ENCODE peak calls at places on chromosomes 13 and 19, in six cellular contexts. S, I, N, J, Q and F are unnamed samples.

GRCh38 chr13:98332691-98333090 is 155.6 kb upstream of the RNF113B start:
- DNase-seq in S (no peak), Q (no peak), J (no peak), N (no peak), I (no peak), F (no peak)

GRCh38 chr13:20431080-20431479 is 94.6 kb downstream of the CRYL1 start:
- DNase-seq in S (no peak), I (no peak), Q (no peak), N (no peak), J (no peak), F (no peak)

GRCh38 chr19:14091086-14091884 is 734 bp upstream of the SAMD1 start:
- DNase-seq in Q (peak; percentile 44), S (peak; percentile 64), I (peak; percentile 90), N (peak; percentile 97), J (peak; percentile 80), F (peak; percentile 73)

GRCh38 chr13:42078113-42078769 is 29.8 kb downstream of the DGKH start:
- DNase-seq in I (no peak), N (no peak), J (peak; percentile 19), S (no peak), Q (no peak), F (no peak)

GRCh38 chr19:10936661-10937084 is 8.1 kb downstream of the TIMM29 start:
- DNase-seq in Q (peak; percentile 59), N (peak; percentile 66), S (peak; percentile 94), J (peak; percentile 80), I (no peak), F (no peak)

GRCh38 chr13:26112843-26113242 is 61.0 kb upstream of the SHISA2 start:
- DNase-seq in N (no peak), I (no peak), J (peak; percentile 16), Q (no peak), S (peak; percentile 37), F (no peak)

GRCh38 chr19:35214766-35215422 is 13.6 kb downstream of the FAM187B start:
- DNase-seq in Q (no peak), S (no peak), J (no peak), N (no peak), I (no peak), F (no peak)

GRCh38 chr13:26710166-26710565 is 50.4 kb downstream of the GPR12 start:
- DNase-seq in N (no peak), Q (no peak), J (no peak), S (no peak), I (no peak), F (no peak)

GRCh38 chr13:47680752-47681151 is 320.3 kb downstream of the SUCLA2 start:
- DNase-seq in J (no peak), N (no peak), S (peak; percentile 46), I (no peak), Q (no peak), F (no peak)

GRCh38 chr13:37648604-37649003 is 50.0 kb upstream of the POSTN start:
- DNase-seq in S (peak; percentile 79), I (no peak), N (no peak), Q (no peak), J (no peak), F (no peak)

GRCh38 chr13:59677966-59678814 is 485.5 kb downstream of the DIAPH3 start:
- DNase-seq in I (no peak), S (peak; percentile 68), N (peak; percentile 25), Q (no peak), J (peak; percentile 51), F (no peak)

GRCh38 chr19:11860721-11861120 is 12.2 kb downstream of the ZNF439 start:
- DNase-seq in I (no peak), S (no peak), Q (no peak), N (no peak), J (no peak), F (no peak)

GRCh38 chr19:32748497-32748896 is 28.9 kb downstream of the TDRD12 start:
- DNase-seq in I (no peak), S (peak; percentile 4), N (peak; percentile 41), J (peak; percentile 39), Q (no peak), F (no peak)
- TF ChIP-seq CTCF in I (no peak), S (peak; percentile 35), N (peak; percentile 40), J (peak; percentile 69), Q (no peak), F (peak; percentile 17)

DNA sequence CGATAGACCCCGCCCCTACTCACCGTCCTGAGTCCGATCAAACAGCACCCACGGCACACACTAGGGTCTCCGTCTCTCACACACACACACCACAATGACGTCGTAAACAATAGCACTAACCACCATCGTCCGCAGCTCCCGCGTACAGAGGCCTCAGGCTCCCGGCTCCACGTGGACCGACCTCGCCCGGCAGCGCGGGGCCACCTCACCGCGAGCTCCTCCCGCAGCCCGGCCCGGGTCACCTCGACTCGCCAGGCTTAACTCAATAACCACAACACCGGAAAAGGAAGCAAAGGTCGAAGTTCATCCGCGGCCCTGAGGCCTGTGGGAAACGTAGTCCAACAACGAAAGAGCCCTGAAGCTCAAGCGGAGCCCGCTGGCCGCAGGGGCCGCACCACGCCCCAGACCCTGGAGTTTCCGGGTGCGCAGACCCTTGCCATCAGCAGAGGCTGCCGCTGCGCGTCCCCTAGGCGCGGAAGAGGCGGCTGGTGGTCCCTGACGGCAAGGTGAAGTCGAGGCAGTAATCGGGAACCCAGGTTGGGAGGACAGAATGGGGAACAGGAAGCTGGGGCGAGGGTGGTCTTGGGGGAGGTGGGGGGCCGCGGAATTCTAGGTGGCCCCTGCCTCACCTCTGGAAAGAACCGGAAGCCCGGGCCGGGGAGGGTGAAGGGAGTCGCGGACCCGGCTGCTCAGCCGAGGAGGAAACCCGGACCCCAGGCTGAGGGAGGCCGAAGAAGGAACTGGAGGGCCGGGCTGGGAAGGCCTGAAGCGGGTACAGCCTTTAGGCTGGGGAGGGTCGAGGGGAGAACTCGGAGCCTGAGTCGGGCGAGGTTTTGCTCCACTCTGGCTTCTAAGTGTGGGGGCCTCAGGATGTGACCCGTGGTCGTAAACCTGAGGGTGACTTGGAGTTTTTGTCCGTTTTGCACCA is at the start of gene ZNF529:
- DNase-seq in J (peak; percentile 95), S (peak; percentile 81), N (peak; percentile 90), Q (peak; percentile 88), I (peak; percentile 90), F (peak; percentile 81)
- TF ChIP-seq CTCF in J (peak; percentile 7), S (no peak), N (no peak), Q (peak; percentile 18), I (no peak), F (no peak)

DNA sequence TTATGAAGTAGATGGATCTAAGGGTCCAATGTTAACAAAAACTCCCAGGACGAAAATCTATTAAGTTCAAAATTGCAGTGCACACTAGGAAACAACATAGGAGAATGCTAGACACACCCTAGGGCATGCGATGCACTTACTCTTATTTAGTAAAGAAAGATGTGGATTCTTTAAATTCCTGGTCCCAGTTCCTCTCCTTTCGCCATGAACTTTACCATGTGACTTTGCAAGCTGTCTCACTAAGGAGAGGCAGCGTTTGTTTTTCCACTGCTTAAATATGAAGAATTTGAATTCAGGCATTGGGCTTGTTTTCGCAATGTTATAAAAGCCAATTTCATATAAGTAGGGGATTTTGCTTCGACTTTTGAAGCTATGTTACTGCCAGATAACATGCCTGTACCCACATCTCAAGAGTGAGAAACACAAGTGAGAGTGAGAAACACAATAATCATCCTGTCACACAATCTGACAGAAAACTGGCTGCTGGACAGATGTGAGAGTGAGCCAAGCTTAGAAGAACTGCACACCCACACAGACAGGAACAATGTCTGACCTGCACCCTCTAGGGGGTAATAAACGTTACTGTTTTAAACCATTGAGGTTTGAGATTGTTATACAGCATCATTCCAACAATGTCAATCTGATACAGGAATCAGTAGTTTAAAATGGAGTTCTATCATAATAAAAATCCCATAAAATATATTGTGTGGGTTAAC is 1308.5 kb downstream of the SLITRK5 start:
- DNase-seq in S (peak; percentile 3), Q (no peak), I (no peak), J (no peak), N (peak; percentile 8), F (no peak)
- TF ChIP-seq CTCF in S (peak; percentile 31), Q (no peak), I (peak; percentile 40), J (no peak), N (no peak), F (no peak)

DNA sequence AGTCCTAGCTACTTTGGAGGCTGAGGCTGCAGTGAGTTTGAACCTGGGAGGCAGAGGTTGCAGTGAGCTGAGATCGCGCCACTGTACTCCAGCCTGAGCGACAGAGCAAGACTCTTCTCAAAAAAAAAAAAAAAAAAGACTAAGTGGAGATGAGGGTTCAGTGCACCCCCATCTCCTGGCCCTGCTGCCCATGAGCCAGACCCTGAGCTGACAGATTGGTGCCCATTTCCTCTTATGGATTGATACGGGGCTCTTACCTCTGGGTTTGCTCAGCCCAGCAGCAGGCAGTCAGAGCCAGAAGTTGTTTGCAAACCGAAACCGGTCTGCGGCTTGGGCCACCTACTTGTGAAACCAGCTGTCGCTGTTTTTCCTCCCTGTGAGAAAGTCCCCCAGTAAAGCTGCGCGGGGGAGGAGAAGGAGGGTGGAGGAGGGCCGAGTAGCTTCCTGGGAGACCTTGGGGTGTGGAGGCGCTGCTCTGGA is 36.9 kb downstream of the ARRDC2 start:
- DNase-seq in I (peak; percentile 87), S (peak; percentile 69), N (peak; percentile 90), J (peak; percentile 33), Q (no peak), F (peak; percentile 57)
- TF ChIP-seq CTCF in I (no peak), S (no peak), N (no peak), J (no peak), Q (no peak), F (no peak)

GRCh38 chr19:42311612-42312160 is 1.4 kb upstream of the TMEM145 start:
- DNase-seq in J (no peak), I (no peak), Q (no peak), S (no peak), N (no peak), F (no peak)
- TF ChIP-seq CTCF in J (no peak), I (no peak), Q (no peak), S (no peak), N (no peak), F (peak; percentile 15)

GRCh38 chr19:58305065-58305931 is at the start of gene ERVK3-1:
- DNase-seq in S (peak; percentile 98), J (peak; percentile 94), Q (peak; percentile 85), N (peak; percentile 94), I (peak; percentile 98), F (peak; percentile 57)
- TF ChIP-seq CTCF in S (no peak), J (no peak), Q (peak; percentile 17), N (no peak), I (peak; percentile 15), F (no peak)

GRCh38 chr19:38793186-38793585 is 4.2 kb downstream of the LGALS7B start:
- DNase-seq in I (no peak), S (peak; percentile 12), N (no peak), J (no peak), Q (no peak), F (no peak)

GRCh38 chr19:38793671-38794070 is 4.7 kb downstream of the LGALS7B start:
- DNase-seq in J (no peak), S (no peak), I (no peak), N (no peak), Q (no peak), F (no peak)

GRCh38 chr19:38795549-38795948 is 6.5 kb downstream of the LGALS7B start:
- DNase-seq in Q (no peak), J (no peak), N (no peak), I (no peak), S (no peak), F (no peak)

GRCh38 chr19:38796154-38796553 is 7.2 kb downstream of the LGALS7B start:
- DNase-seq in J (no peak), N (no peak), I (no peak), S (no peak), Q (no peak), F (no peak)

GRCh38 chr19:38792250-38793111 is 3.5 kb downstream of the LGALS7B start:
- DNase-seq in J (no peak), Q (no peak), N (peak; percentile 77), S (no peak), I (peak; percentile 82), F (no peak)
- TF ChIP-seq CTCF in J (no peak), Q (peak; percentile 22), N (no peak), S (no peak), I (peak; percentile 45), F (no peak)